ENCODE peak calls at places on chromosomes 3 and 15, in five cellular contexts. G is OCI-LY7, D is Calu3, H is neural crest cell, I is IMR-90. N is an unnamed sample.

GRCh38 chr3:195807681-195808121 is 4.0 kb downstream of the MUC4 start:
- DNase-seq in I (no peak), G (peak), D (no peak), H (no peak), N (no peak)

GRCh38 chr3:146865175-146865755 is 260.1 kb upstream of the PLSCR5 start:
- DNase-seq in I (no peak), G (no peak), D (no peak), H (no peak), N (no peak)

GRCh38 chr3:148992027-148992634 is 791 bp downstream of the GYG1 start:
- DNase-seq in I (no peak), G (peak), D (peak), H (peak), N (peak)

GRCh38 chr15:29920515-29920914 is 98.2 kb upstream of the TJP1 start:
- DNase-seq in G (no peak), I (peak), D (peak), H (no peak), N (no peak)

GRCh38 chr3:97510795-97511194 is 253.8 kb upstream of the ARL6 start:
- DNase-seq in I (no peak), G (no peak), H (no peak), D (no peak), N (no peak)

GRCh38 chr3:121834079-121834730 is 655 bp downstream of the IQCB1 start:
- DNase-seq in D (peak), I (peak), H (peak), G (peak), N (peak)

GRCh38 chr15:73800662-73801345 is 47.7 kb upstream of the INSYN1 start:
- DNase-seq in G (no peak), I (peak), H (no peak), D (no peak), N (no peak)

GRCh38 chr3:33791477-33792166 is 6.8 kb upstream of the PDCD6IP start:
- DNase-seq in D (no peak), H (no peak), I (peak), G (no peak), N (peak)

GRCh38 chr3:175258763-175259162 is 399.6 kb downstream of the NAALADL2 start:
- DNase-seq in G (no peak), I (peak), D (peak), H (no peak), N (no peak)

GRCh38 chr15:45660231-45660979 is 25.6 kb downstream of the SQOR start:
- DNase-seq in I (peak), H (no peak), G (no peak), D (peak), N (no peak)

GRCh38 chr3:82939491-82940097 is 1178.1 kb upstream of the GBE1 start:
- DNase-seq in H (no peak), I (no peak), G (no peak), D (no peak), N (no peak)

GRCh38 chr3:113533534-113533892 is 1.2 kb downstream of the SIDT1 start:
- DNase-seq in I (no peak), G (peak), D (no peak), H (no peak), N (peak)

GRCh38 chr3:14481646-14482036 is 58.5 kb downstream of the GRIP2 start:
- DNase-seq in I (no peak), G (no peak), D (no peak), H (no peak), N (no peak)

DNA sequence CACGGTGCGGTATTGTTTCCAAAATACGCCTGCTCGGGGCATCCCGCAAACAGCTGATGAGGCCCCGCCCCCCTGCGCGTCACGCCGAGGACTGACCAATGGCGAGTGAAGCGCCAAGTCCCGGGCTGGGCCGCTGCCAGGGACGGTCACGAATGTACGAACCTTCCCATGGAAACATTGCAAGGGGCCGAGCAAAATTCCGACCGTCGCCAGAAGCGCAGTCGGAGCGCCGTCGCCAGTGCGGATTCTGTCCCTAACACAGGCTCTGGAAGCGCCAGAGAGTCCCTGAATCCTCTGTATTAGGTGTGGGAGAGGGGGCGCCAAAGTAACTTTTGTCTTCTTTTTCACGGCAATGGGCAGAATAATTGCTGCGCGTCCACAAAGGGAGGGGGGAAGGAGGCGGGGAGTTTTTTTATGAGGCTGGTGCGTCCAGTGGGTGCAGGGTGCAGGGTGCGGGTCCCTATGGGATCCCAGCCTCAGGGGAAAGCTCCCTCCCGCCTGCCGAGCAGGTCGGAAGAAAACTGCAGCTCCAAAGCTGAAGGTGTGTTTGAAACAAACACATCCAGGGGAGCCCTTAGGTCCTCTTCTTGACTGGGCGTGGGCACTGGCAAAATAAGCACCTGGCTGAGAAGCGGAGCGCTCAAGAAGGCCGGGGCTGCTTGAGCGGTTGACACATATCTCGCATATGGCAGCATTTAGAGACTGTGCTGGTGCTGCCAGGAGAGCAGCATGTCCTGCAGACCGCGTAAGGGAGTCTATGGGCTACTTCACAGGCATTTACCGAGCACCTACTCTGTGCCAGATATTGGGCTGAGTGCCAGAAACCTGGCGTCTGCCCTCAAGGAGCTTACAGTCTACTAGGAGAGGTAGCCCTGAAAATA is at the start of gene BMF:
- DNase-seq in I (peak), D (peak), H (peak), G (peak), N (peak)
- TF ChIP-seq CTCF in I (peak), D (no peak), H (peak), G (peak), N (no peak)

GRCh38 chr3:160691151-160691550 is 14.2 kb downstream of the ARL14 start:
- DNase-seq in I (no peak), G (no peak), H (no peak), D (no peak), N (no peak)

GRCh38 chr3:160684368-160684740 is 7.4 kb downstream of the ARL14 start:
- DNase-seq in I (no peak), D (no peak), H (no peak), G (no peak), N (no peak)

GRCh38 chr3:160686955-160687535 is 10.1 kb downstream of the ARL14 start:
- DNase-seq in I (peak), D (no peak), H (no peak), G (peak), N (no peak)

GRCh38 chr3:160685144-160685766 is 8.3 kb downstream of the ARL14 start:
- DNase-seq in H (no peak), D (no peak), G (no peak), I (peak), N (no peak)
- TF ChIP-seq CTCF in H (peak), D (peak), G (peak), I (peak), N (no peak)

GRCh38 chr3:52798978-52799476 is 4.4 kb downstream of the ITIH3 start:
- DNase-seq in H (peak), D (peak), I (no peak), G (peak), N (peak)
- TF ChIP-seq CTCF in H (peak), D (peak), I (peak), G (peak), N (peak)

GRCh38 chr15:86903642-86904421 is 824.2 kb downstream of the AGBL1 start:
- DNase-seq in G (no peak), I (no peak), H (no peak), D (no peak), N (no peak)
- TF ChIP-seq CTCF in G (no peak), I (no peak), H (no peak), D (no peak), N (no peak)

GRCh38 chr3:141465221-141465620 is 21.6 kb upstream of the RASA2 start:
- DNase-seq in G (no peak), D (no peak), I (peak), H (no peak), N (no peak)
- TF ChIP-seq CTCF in G (no peak), D (no peak), I (peak), H (no peak), N (no peak)

DNA sequence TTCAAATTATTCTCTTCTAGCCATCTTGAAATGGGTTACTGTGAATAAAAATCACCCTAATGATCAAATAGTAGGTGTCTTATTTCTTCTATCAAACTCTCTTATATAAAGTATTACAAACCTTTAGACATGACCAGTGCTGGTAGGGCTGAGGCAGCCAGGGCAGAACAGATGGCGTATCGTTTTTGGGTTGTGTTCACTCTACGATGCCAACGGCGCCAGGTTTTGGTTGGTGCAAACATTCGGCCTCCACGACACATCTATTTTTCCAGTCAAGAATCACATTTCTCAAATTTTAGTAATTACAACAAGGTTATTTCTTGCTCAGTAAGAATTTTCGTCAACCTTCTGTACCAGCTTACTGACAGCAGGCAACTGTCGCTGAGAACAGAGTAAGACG is 2.2 kb downstream of the RPL4 start:
- DNase-seq in D (no peak), G (no peak), H (no peak), I (no peak), N (no peak)
- TF ChIP-seq CTCF in D (no peak), G (no peak), H (no peak), I (no peak), N (no peak)

N was measured in activated CD8-positive, alpha-beta T cell treated with anti-CD3 and anti-CD28 coated beads for 36 hours.